ENCODE peak calls at places on chromosome 22, in ten cellular contexts. A, U, Z, Y, L, I, G, Q, R and S are unnamed samples.

GRCh38 chr22:19181786-19182471 is 3.4 kb upstream of the SLC25A1 start:
- DNase-seq in A (no peak), U (no peak), Z (no peak), Y (no peak), L (no peak), I (no peak), G (no peak), Q (no peak), R (no peak), S (no peak)

GRCh38 chr22:46584081-46584903 is 35.9 kb upstream of the GRAMD4 start:
- DNase-seq in A (no peak), U (peak; percentile 42), Z (no peak), Y (peak; percentile 73), L (peak; percentile 59), I (no peak), G (no peak), Q (no peak), R (peak; percentile 46), S (no peak)

GRCh38 chr22:27408068-27408467 is 393.5 kb downstream of the MN1 start:
- DNase-seq in A (no peak), U (no peak), Z (no peak), Y (no peak), L (no peak), I (no peak), G (no peak), Q (no peak), R (no peak), S (no peak)

GRCh38 chr22:21693999-21694341 is 28.2 kb downstream of the PPIL2 start:
- DNase-seq in A (no peak), U (no peak), Z (no peak), Y (no peak), L (no peak), I (no peak), G (no peak), Q (no peak), R (no peak), S (no peak)

GRCh38 chr22:41048791-41049717 is 43.3 kb upstream of the EP300 start:
- DNase-seq in A (no peak), U (no peak), Z (peak; percentile 93), Y (peak; percentile 86), L (peak; percentile 74), I (peak; percentile 37), G (peak; percentile 32), Q (no peak), R (no peak), S (peak; percentile 80)

GRCh38 chr22:35301370-35301874 is 1.7 kb downstream of the TOM1 start:
- DNase-seq in A (no peak), U (peak; percentile 42), Z (no peak), Y (no peak), L (no peak), I (peak; percentile 18), G (no peak), Q (no peak), R (peak; percentile 80), S (no peak)

GRCh38 chr22:18991138-18991432 is 55.0 kb upstream of the PRODH start:
- DNase-seq in A (no peak), U (no peak), Z (no peak), Y (no peak), L (no peak), I (no peak), G (no peak), Q (no peak), R (no peak), S (no peak)

GRCh38 chr22:43295660-43296059 is 47.5 kb downstream of the SCUBE1 start:
- DNase-seq in A (no peak), U (no peak), Z (no peak), Y (no peak), L (no peak), I (no peak), G (no peak), Q (no peak), R (no peak), S (no peak)

GRCh38 chr22:35725521-35725920 is 7.8 kb downstream of the APOL5 start:
- DNase-seq in A (no peak), U (no peak), Z (no peak), Y (no peak), L (no peak), I (no peak), G (no peak), Q (no peak), R (no peak), S (no peak)

GRCh38 chr22:38228873-38229740 is 27.3 kb downstream of the MAFF start:
- DNase-seq in A (no peak), U (peak; percentile 76), Z (no peak), Y (no peak), L (no peak), I (no peak), G (no peak), Q (no peak), R (no peak), S (peak; percentile 37)

GRCh38 chr22:25564979-25565677 is 653 bp downstream of the GRK3 start:
- DNase-seq in A (no peak), U (no peak), Z (no peak), Y (peak; percentile 87), L (peak; percentile 64), I (no peak), G (no peak), Q (peak; percentile 39), R (peak; percentile 57), S (peak; percentile 26)

GRCh38 chr22:24996420-24996952 is 44.0 kb downstream of the KIAA1671 start:
- DNase-seq in A (no peak), U (no peak), Z (no peak), Y (peak; percentile 96), L (peak; percentile 89), I (no peak), G (peak; percentile 41), Q (no peak), R (no peak), S (no peak)

GRCh38 chr22:27795053-27795452 is 6.5 kb downstream of the MN1 start:
- DNase-seq in A (no peak), U (no peak), Z (no peak), Y (no peak), L (peak; percentile 76), I (no peak), G (no peak), Q (no peak), R (no peak), S (no peak)

GRCh38 chr22:20464912-20465758 is 27.5 kb upstream of the SCARF2 start:
- DNase-seq in A (no peak), U (no peak), Z (no peak), Y (no peak), L (no peak), I (no peak), G (no peak), Q (no peak), R (peak; percentile 32), S (no peak)

GRCh38 chr22:45537734-45538181 is 35.1 kb downstream of the FBLN1 start:
- DNase-seq in A (no peak), U (peak; percentile 99), Z (no peak), Y (no peak), L (no peak), I (peak; percentile 38), G (no peak), Q (no peak), R (no peak), S (peak; percentile 27)

GRCh38 chr22:42388130-42388797 is 43.9 kb downstream of the NFAM1 start:
- DNase-seq in A (no peak), U (no peak), Z (no peak), Y (no peak), L (peak; percentile 75), I (no peak), G (no peak), Q (peak; percentile 15), R (no peak), S (no peak)

GRCh38 chr22:23752090-23752691 is 1.3 kb upstream of the ZNF70 start:
- DNase-seq in A (no peak), U (no peak), Z (no peak), Y (no peak), L (no peak), I (no peak), G (no peak), Q (peak; percentile 95), R (no peak), S (no peak)
- H3K4me3 ChIP-seq in A (no peak overlapping the region), U (no peak overlapping the region), Z (no peak overlapping the region), Y (no peak overlapping the region), L (peak overlapping the region; percentile 88), I (peak overlapping the region; percentile 77), G (no peak overlapping the region), Q (peak overlapping the region; percentile 78), R (no peak overlapping the region), S (no peak overlapping the region)

DNA sequence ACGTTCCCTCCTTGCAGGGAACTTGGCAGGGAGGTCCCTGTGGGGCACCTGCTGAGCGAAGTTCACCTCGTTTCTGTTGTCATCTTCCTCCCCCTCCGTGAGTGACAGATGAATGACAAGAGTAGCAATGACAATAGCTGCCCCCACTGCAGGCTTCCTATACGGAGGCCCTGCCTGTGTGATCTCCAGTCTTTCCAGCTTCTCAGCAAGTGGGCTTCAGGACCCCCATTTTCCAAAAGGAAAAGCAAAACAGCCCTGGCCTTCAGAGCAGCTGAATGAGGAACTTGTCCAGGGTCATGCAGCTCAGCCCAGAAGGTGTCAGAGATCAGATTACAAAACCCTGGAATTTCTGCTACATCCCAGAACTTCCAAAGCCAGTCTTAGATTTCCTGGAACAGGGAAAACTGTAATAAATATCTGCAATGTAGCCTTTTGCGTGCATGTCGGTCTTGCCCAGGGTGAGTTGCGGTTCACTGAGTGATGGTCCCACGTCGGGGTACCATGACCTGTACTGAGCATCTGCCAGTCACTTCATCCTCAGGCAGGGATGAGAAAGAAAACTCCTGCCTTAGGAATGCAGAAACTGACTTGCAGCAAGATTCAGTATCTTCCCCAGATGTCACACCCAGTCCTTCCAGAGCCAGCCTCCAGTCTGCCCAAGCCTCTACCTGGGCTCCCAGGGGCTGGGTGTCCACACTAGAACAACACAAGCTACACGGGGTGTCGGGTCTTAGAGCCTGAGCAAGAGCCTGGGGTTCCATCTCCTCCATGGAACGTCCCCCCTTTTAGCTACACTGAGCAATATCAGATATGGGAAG is 1457.0 kb downstream of the BRD1 start:
- DNase-seq in A (no peak), U (no peak), Z (no peak), Y (peak; percentile 51), L (no peak), I (no peak), G (no peak), Q (no peak), R (no peak), S (no peak)
- H3K9me3 ChIP-seq in A (no peaks in the 10 kb centered on the region), U (peaks cover 7% of the 10 kb centered on the region), Z (no peaks in the 10 kb centered on the region), Y (no peaks in the 10 kb centered on the region), L (no peaks in the 10 kb centered on the region), I (no peaks in the 10 kb centered on the region), G (no peaks in the 10 kb centered on the region), Q (no peaks in the 10 kb centered on the region), R (no peaks in the 10 kb centered on the region), S (no peaks in the 10 kb centered on the region)

GRCh38 chr22:39456262-39457046 is at the start of gene MGAT3:
- DNase-seq in A (peak; percentile 44), U (no peak), Z (no peak), Y (no peak), L (no peak), I (no peak), G (no peak), Q (no peak), R (no peak), S (peak; percentile 48)
- H3K4me3 ChIP-seq in A (peak within 1 kb of the TSS; percentile 41), U (no peak within 1 kb of the TSS), Z (peak within 1 kb of the TSS; percentile 56), Y (peak within 1 kb of the TSS; percentile 80), L (peak within 1 kb of the TSS; percentile 85), I (peak within 1 kb of the TSS; percentile 43), G (peak within 1 kb of the TSS; percentile 68), Q (peak within 1 kb of the TSS; percentile 76), R (peak within 1 kb of the TSS; percentile 13), S (peak within 1 kb of the TSS; percentile 60)

DNA sequence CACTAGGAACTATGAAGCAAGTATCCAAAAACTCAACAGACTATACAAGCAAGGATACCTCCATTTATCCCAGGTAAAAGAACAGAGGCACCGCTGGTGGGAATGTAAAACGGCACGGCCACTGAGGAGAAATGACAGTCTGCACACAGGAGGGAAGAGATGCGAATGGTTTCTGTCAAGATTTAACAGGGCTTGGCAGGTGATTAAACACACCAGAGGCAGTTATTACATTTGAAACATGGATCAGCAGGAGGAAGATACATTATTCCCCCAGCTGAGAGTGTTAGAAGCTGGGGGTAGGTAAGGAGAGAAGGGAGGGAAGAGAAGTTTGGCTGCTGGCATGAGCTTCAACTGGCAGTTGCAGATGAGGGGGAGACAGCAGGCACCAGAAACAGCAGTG is 30.2 kb downstream of the ATP6V1E1 start:
- DNase-seq in A (no peak), U (no peak), Z (no peak), Y (no peak), L (no peak), I (no peak), G (no peak), Q (no peak), R (no peak), S (no peak)
- H3K9me3 ChIP-seq in A (no peaks in the 10 kb centered on the region), U (no peaks in the 10 kb centered on the region), Z (no peaks in the 10 kb centered on the region), Y (peaks cover 24% of the 10 kb centered on the region), L (no peaks in the 10 kb centered on the region), I (no peaks in the 10 kb centered on the region), G (no peaks in the 10 kb centered on the region), Q (peaks cover 17% of the 10 kb centered on the region), R (no peaks in the 10 kb centered on the region), S (no peaks in the 10 kb centered on the region)